ENCODE peak calls at places on chromosomes 13 and 19, in five cellular contexts. One of them, this sample, is unnamed.

GRCh38 chr19:28980236-28980868 is 232.6 kb downstream of the UQCRFS1 start:
- DNase-seq in OCI-LY7: no peak
- DNase-seq in hepatocyte: no peak
- DNase-seq in neural progenitor cell: no peak
- DNase-seq in GM23338: peak; percentile 70
- DNase-seq in this sample: peak; percentile 68

GRCh38 chr13:113122571-113123225 is at the start of gene F10:
- DNase-seq in GM23338: peak; percentile 68
- DNase-seq in OCI-LY7: no peak
- DNase-seq in neural progenitor cell: peak; percentile 72
- DNase-seq in hepatocyte: peak; percentile 92
- DNase-seq in this sample: peak; percentile 78

GRCh38 chr13:103799028-103799427 is 732.8 kb upstream of the SLC10A2 start:
- DNase-seq in hepatocyte: no peak
- DNase-seq in neural progenitor cell: no peak
- DNase-seq in GM23338: no peak
- DNase-seq in OCI-LY7: no peak
- DNase-seq in this sample: no peak

GRCh38 chr13:106373989-106374572 is 161.4 kb downstream of the EFNB2 start:
- DNase-seq in hepatocyte: peak; percentile 40
- DNase-seq in GM23338: no peak
- DNase-seq in OCI-LY7: no peak
- DNase-seq in neural progenitor cell: no peak
- DNase-seq in this sample: peak; percentile 41

GRCh38 chr13:94252209-94252608 is 227.3 kb downstream of the DCT start:
- DNase-seq in neural progenitor cell: no peak
- DNase-seq in hepatocyte: no peak
- DNase-seq in GM23338: no peak
- DNase-seq in OCI-LY7: no peak
- DNase-seq in this sample: no peak

GRCh38 chr19:20359933-20360720 is 193.1 kb downstream of the ZNF486 start:
- DNase-seq in GM23338: peak; percentile 85
- DNase-seq in neural progenitor cell: peak; percentile 47
- DNase-seq in OCI-LY7: peak; percentile 45
- DNase-seq in hepatocyte: no peak
- DNase-seq in this sample: no peak

GRCh38 chr19:34089566-34089965 is 82.7 kb upstream of the LSM14A start:
- DNase-seq in neural progenitor cell: no peak
- DNase-seq in hepatocyte: no peak
- DNase-seq in GM23338: no peak
- DNase-seq in OCI-LY7: no peak
- DNase-seq in this sample: no peak

GRCh38 chr13:101919541-101920306 is 467.2 kb downstream of the ITGBL1 start:
- DNase-seq in GM23338: peak; percentile 77
- DNase-seq in hepatocyte: peak; percentile 62
- DNase-seq in OCI-LY7: no peak
- DNase-seq in neural progenitor cell: peak; percentile 83
- DNase-seq in this sample: peak; percentile 32

GRCh38 chr13:30739646-30740642 is 4.6 kb downstream of the ALOX5AP start:
- DNase-seq in OCI-LY7: peak; percentile 5
- DNase-seq in neural progenitor cell: peak; percentile 35
- DNase-seq in GM23338: no peak
- DNase-seq in hepatocyte: no peak
- DNase-seq in this sample: peak; percentile 86

GRCh38 chr13:85314686-85315085 is 484.5 kb downstream of the SLITRK6 start:
- DNase-seq in GM23338: no peak
- DNase-seq in hepatocyte: no peak
- DNase-seq in OCI-LY7: no peak
- DNase-seq in neural progenitor cell: peak; percentile 48
- DNase-seq in this sample: no peak

GRCh38 chr13:75836441-75836840 is 200.3 kb downstream of the LMO7 start:
- DNase-seq in neural progenitor cell: no peak
- DNase-seq in OCI-LY7: no peak
- DNase-seq in GM23338: peak; percentile 24
- DNase-seq in hepatocyte: no peak
- DNase-seq in this sample: no peak
- H3K27ac ChIP-seq in neural progenitor cell: no peak overlapping the region
- H3K27ac ChIP-seq in OCI-LY7: no peak overlapping the region
- H3K27ac ChIP-seq in GM23338: no peak overlapping the region
- H3K27ac ChIP-seq in hepatocyte: no peak overlapping the region
- H3K27ac ChIP-seq in this sample: no peak overlapping the region

GRCh38 chr13:114208134-114208533 is 26.6 kb upstream of the CDC16 start:
- DNase-seq in neural progenitor cell: no peak
- DNase-seq in hepatocyte: no peak
- DNase-seq in GM23338: no peak
- DNase-seq in OCI-LY7: no peak
- DNase-seq in this sample: no peak

GRCh38 chr13:114213980-114214379 is 20.7 kb upstream of the CDC16 start:
- DNase-seq in neural progenitor cell: no peak
- DNase-seq in GM23338: no peak
- DNase-seq in hepatocyte: no peak
- DNase-seq in OCI-LY7: no peak
- DNase-seq in this sample: no peak

GRCh38 chr13:114212096-114212495 is 22.6 kb upstream of the CDC16 start:
- DNase-seq in neural progenitor cell: no peak
- DNase-seq in hepatocyte: no peak
- DNase-seq in GM23338: no peak
- DNase-seq in OCI-LY7: no peak
- DNase-seq in this sample: peak; percentile 51

DNA sequence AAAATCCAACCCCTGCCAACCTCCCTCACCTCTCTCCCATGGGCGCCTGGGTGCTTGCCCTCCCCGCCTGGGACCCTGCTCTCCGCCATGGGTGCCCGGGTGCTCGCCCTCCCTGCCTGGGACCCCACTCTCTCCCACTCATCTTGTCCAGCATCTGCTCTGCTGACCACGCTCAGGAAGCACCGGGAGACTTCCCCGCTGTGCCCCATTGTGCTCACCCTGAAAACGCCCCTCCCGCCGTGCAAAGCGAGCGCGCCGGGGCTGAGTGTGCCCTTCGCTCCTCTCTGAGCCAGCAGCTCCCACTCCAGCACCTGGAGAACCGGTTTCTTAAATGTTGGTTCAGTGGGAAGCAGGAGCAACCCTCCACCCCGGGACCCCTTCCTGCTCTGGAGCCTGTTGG is 23.3 kb upstream of the CDC16 start:
- DNase-seq in OCI-LY7: no peak
- DNase-seq in GM23338: no peak
- DNase-seq in neural progenitor cell: no peak
- DNase-seq in hepatocyte: no peak
- DNase-seq in this sample: no peak
- TF ChIP-seq EZH2phosphoT487 in OCI-LY7: no peak
- TF ChIP-seq EZH2phosphoT487 in GM23338: no peak
- TF ChIP-seq EZH2phosphoT487 in neural progenitor cell: no peak
- TF ChIP-seq EZH2phosphoT487 in hepatocyte: no peak
- TF ChIP-seq EZH2phosphoT487 in this sample: no peak

GRCh38 chr13:49165798-49166752 is 54.1 kb upstream of the MLNR start:
- DNase-seq in hepatocyte: no peak
- DNase-seq in neural progenitor cell: no peak
- DNase-seq in OCI-LY7: peak; percentile 12
- DNase-seq in GM23338: no peak
- DNase-seq in this sample: no peak
- H3K27ac ChIP-seq in hepatocyte: no peak overlapping the region
- H3K27ac ChIP-seq in neural progenitor cell: no peak overlapping the region
- H3K27ac ChIP-seq in OCI-LY7: no peak overlapping the region
- H3K27ac ChIP-seq in GM23338: no peak overlapping the region
- H3K27ac ChIP-seq in this sample: no peak overlapping the region

GRCh38 chr19:35337081-35337983 is 8.3 kb downstream of the CD22 start:
- DNase-seq in GM23338: no peak
- DNase-seq in OCI-LY7: no peak
- DNase-seq in hepatocyte: no peak
- DNase-seq in neural progenitor cell: no peak
- DNase-seq in this sample: no peak
- TF ChIP-seq EZH2phosphoT487 in GM23338: no peak
- TF ChIP-seq EZH2phosphoT487 in OCI-LY7: no peak
- TF ChIP-seq EZH2phosphoT487 in hepatocyte: no peak
- TF ChIP-seq EZH2phosphoT487 in neural progenitor cell: no peak
- TF ChIP-seq EZH2phosphoT487 in this sample: no peak

GRCh38 chr19:45655073-45655472 is 12.9 kb upstream of the GIPR start:
- DNase-seq in hepatocyte: no peak
- DNase-seq in OCI-LY7: no peak
- DNase-seq in GM23338: no peak
- DNase-seq in neural progenitor cell: no peak
- DNase-seq in this sample: no peak

GRCh38 chr19:45657520-45658163 is 10.4 kb upstream of the GIPR start:
- DNase-seq in neural progenitor cell: no peak
- DNase-seq in OCI-LY7: no peak
- DNase-seq in GM23338: no peak
- DNase-seq in hepatocyte: peak; percentile 78
- DNase-seq in this sample: no peak

GRCh38 chr19:45659096-45659729 is 8.8 kb upstream of the GIPR start:
- DNase-seq in hepatocyte: no peak
- DNase-seq in OCI-LY7: no peak
- DNase-seq in neural progenitor cell: no peak
- DNase-seq in GM23338: no peak
- DNase-seq in this sample: no peak

GRCh38 chr19:45650722-45651121 is 11.5 kb upstream of the EML2 start:
- DNase-seq in neural progenitor cell: no peak
- DNase-seq in hepatocyte: no peak
- DNase-seq in OCI-LY7: no peak
- DNase-seq in GM23338: no peak
- DNase-seq in this sample: no peak

DNA sequence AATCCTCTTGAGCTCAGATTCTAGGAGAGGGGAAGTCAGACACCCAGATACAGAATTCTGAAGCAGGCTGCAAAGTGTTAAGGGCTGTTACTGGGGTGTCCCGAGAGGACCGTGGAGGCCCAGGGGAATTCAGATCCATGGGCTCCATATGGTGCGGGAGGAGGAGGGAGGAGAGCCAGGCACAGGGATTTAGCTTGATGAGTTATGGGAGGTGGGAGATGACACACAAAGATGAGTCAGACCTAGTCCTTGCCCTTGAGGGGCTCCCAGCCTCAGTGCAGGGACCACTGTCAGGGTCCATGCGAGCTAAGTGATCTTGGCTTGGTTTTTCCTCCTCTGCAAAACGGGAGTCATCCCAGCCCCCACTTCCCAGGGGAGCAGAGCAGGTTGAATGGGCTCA is 14.4 kb upstream of the GIPR start:
- DNase-seq in neural progenitor cell: no peak
- DNase-seq in OCI-LY7: no peak
- DNase-seq in GM23338: no peak
- DNase-seq in hepatocyte: no peak
- DNase-seq in this sample: no peak
- H3K27ac ChIP-seq in neural progenitor cell: no peak overlapping the region
- H3K27ac ChIP-seq in OCI-LY7: no peak overlapping the region
- H3K27ac ChIP-seq in GM23338: no peak overlapping the region
- H3K27ac ChIP-seq in hepatocyte: no peak overlapping the region
- H3K27ac ChIP-seq in this sample: no peak overlapping the region

GRCh38 chr13:46270416-46270815 is 58.7 kb downstream of the LRRC63 start:
- DNase-seq in GM23338: no peak
- DNase-seq in OCI-LY7: no peak
- DNase-seq in neural progenitor cell: no peak
- DNase-seq in hepatocyte: no peak
- DNase-seq in this sample: no peak
- TF ChIP-seq EZH2phosphoT487 in GM23338: no peak
- TF ChIP-seq EZH2phosphoT487 in OCI-LY7: no peak
- TF ChIP-seq EZH2phosphoT487 in neural progenitor cell: no peak
- TF ChIP-seq EZH2phosphoT487 in hepatocyte: no peak
- TF ChIP-seq EZH2phosphoT487 in this sample: no peak

DNA sequence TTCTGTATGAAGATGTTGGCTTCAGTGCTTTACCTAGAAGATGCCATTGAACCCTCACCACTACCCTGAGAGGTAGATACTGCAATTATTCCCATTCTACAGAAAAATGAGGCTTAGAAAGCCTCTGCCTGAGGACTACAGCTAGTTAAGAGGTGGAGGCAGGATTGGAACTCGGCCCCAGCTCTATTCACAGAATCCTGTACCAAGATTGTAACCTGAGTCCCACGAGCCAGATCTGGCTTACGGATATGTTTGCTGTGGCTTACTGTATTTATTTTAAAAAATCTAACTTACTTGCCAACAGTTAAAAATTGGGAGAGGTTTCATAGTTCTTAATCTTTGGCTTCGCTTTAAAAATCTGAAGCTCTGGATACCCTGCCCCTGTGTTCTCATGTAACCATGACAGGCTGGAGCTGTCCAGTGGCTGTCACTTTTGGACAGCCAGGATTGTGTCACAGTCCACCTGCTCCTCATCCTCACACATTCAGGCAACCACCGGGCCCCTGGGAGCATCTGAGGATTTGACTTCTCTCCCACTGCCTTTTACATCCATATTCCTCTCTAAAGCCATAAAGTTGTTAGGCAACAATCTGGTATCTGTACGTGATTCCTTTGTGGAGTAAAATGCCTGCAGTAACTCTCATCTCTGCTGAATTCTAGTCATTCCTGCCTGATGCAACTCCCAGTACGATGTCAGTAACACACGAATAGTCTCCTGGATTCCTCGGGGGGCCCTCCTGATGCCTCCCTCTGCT is 160.8 kb upstream of the SERP2 start:
- DNase-seq in hepatocyte: peak; percentile 46
- DNase-seq in GM23338: peak; percentile 19
- DNase-seq in neural progenitor cell: no peak
- DNase-seq in OCI-LY7: no peak
- DNase-seq in this sample: peak; percentile 45
- H3K27ac ChIP-seq in hepatocyte: no peak overlapping the region
- H3K27ac ChIP-seq in GM23338: no peak overlapping the region
- H3K27ac ChIP-seq in neural progenitor cell: no peak overlapping the region
- H3K27ac ChIP-seq in OCI-LY7: no peak overlapping the region
- H3K27ac ChIP-seq in this sample: no peak overlapping the region

This sample was measured in GM23248.